ENCODE peak calls at places on chromosomes 3 and 15, in seven cellular contexts. W is omental fat pad; T is ELR; X is NCI-H2029 treated with DMSO at 0.1 percent for 48 hours; L is activated naive CD8-positive, alpha-beta T cell treated with anti-CD3 and anti-CD28 coated beads, Interleukin-2, amount 10 ng/mL, durations not matched to agents 7 days and 5 days; K is activated T-cell treated with anti-CD3 and anti-CD28 coated beads for 1 hour; F is MG63. R is an unnamed sample.

GRCh38 chr3:37863552-37863865 is 1.8 kb downstream of the CTDSPL start:
- DNase-seq in W (no peak), T (no peak), X (no peak), L (no peak), K (no peak), F (no peak), R (no peak)

GRCh38 chr3:12809435-12809834 is 13.0 kb downstream of the CAND2 start:
- DNase-seq in W (no peak), T (no peak), X (no peak), L (no peak), K (no peak), F (no peak), R (no peak)

GRCh38 chr3:112132975-112133448 is at the start of gene GCSAM:
- DNase-seq in W (no peak), T (no peak), X (no peak), L (peak; percentile 47), K (peak; percentile 35), F (no peak), R (no peak)

GRCh38 chr3:69181592-69182211 is 59.3 kb upstream of the LMOD3 start:
- DNase-seq in W (no peak), T (peak; percentile 87), X (no peak), L (no peak), K (no peak), F (peak; percentile 45), R (no peak)

GRCh38 chr3:39063143-39063542 is 11.3 kb downstream of the WDR48 start:
- DNase-seq in W (no peak), T (no peak), X (no peak), L (no peak), K (no peak), F (no peak), R (no peak)

GRCh38 chr3:178482981-178483380 is 53.3 kb upstream of the KCNMB2 start:
- DNase-seq in W (no peak), T (no peak), X (no peak), L (no peak), K (no peak), F (peak; percentile 76), R (no peak)

GRCh38 chr3:126155280-126155640 is 25.1 kb downstream of the ALDH1L1 start:
- DNase-seq in W (no peak), T (no peak), X (no peak), L (no peak), K (no peak), F (no peak), R (no peak)

GRCh38 chr3:147943265-147943945 is 534.2 kb downstream of the ZIC1 start:
- DNase-seq in W (no peak), T (peak; percentile 95), X (no peak), L (no peak), K (no peak), F (peak; percentile 66), R (no peak)

GRCh38 chr15:92578096-92578835 is 77.3 kb downstream of the FAM174B start:
- DNase-seq in W (no peak), T (no peak), X (no peak), L (no peak), K (no peak), F (no peak), R (no peak)

GRCh38 chr3:13579089-13579488 is 30.2 kb downstream of the FBLN2 start:
- DNase-seq in W (no peak), T (peak; percentile 84), X (no peak), L (no peak), K (no peak), F (no peak), R (no peak)

GRCh38 chr3:127304121-127304744 is 16.4 kb upstream of the PRR20G start:
- DNase-seq in W (no peak), T (no peak), X (peak; percentile 77), L (no peak), K (no peak), F (peak; percentile 9), R (peak; percentile 93)

GRCh38 chr15:56913670-56914069 is 4.8 kb upstream of the TCF12 start:
- DNase-seq in W (no peak), T (no peak), X (no peak), L (no peak), K (no peak), F (no peak), R (no peak)

GRCh38 chr3:124277516-124277890 is 285.6 kb upstream of the ROPN1 start:
- DNase-seq in W (no peak), T (no peak), X (no peak), L (no peak), K (no peak), F (no peak), R (no peak)

GRCh38 chr3:155079795-155080546 is at the start of gene MME:
- DNase-seq in W (no peak), T (peak; percentile 87), X (peak; percentile 11), L (peak; percentile 28), K (no peak), F (peak; percentile 49), R (peak; percentile 75)

GRCh38 chr3:138066972-138067371 is 48.4 kb downstream of the DZIP1L start:
- DNase-seq in W (no peak), T (no peak), X (no peak), L (no peak), K (no peak), F (no peak), R (no peak)

GRCh38 chr3:66297917-66298316 is 77.1 kb downstream of the SLC25A26 start:
- DNase-seq in W (no peak), T (peak; percentile 17), X (no peak), L (no peak), K (no peak), F (peak; percentile 61), R (no peak)

GRCh38 chr15:40282870-40283614 is at the start of gene ANKRD63:
- DNase-seq in W (no peak), T (no peak), X (no peak), L (peak; percentile 71), K (peak; percentile 11), F (no peak), R (no peak)

GRCh38 chr15:65204931-65205655 is 6.2 kb downstream of the CILP start:
- DNase-seq in W (no peak), T (no peak), X (no peak), L (no peak), K (no peak), F (no peak), R (no peak)

GRCh38 chr3:31571325-31571724 is 38.6 kb downstream of the STT3B start:
- DNase-seq in W (no peak), T (no peak), X (no peak), L (no peak), K (no peak), F (no peak), R (no peak)

GRCh38 chr3:4680881-4681300 is 187.7 kb downstream of the ITPR1 start:
- DNase-seq in W (no peak), T (peak; percentile 54), X (no peak), L (no peak), K (no peak), F (no peak), R (no peak)

GRCh38 chr15:71048913-71049675 is 66.2 kb upstream of the THSD4 start:
- DNase-seq in W (no peak), T (peak; percentile 95), X (no peak), L (no peak), K (no peak), F (peak; percentile 33), R (no peak)

GRCh38 chr3:56190906-56191305 is 277.4 kb downstream of the ERC2 start:
- DNase-seq in W (no peak), T (no peak), X (no peak), L (no peak), K (no peak), F (no peak), R (no peak)

GRCh38 chr3:72996121-72996472 is 514 bp upstream of the PPP4R2 start:
- DNase-seq in W (no peak), T (no peak), X (no peak), L (no peak), K (no peak), F (no peak), R (no peak)

GRCh38 chr3:178306427-178307115 is 229.7 kb upstream of the KCNMB2 start:
- DNase-seq in W (no peak), T (no peak), X (no peak), L (no peak), K (no peak), F (no peak), R (no peak)

GRCh38 chr15:39907216-39907615 is 12.8 kb downstream of the GPR176 start:
- DNase-seq in W (no peak), T (no peak), X (no peak), L (no peak), K (no peak), F (no peak), R (no peak)

GRCh38 chr3:136802481-136802996 is 16.4 kb upstream of the SLC35G2 start:
- DNase-seq in W (no peak), T (peak; percentile 10), X (peak; percentile 39), L (no peak), K (no peak), F (no peak), R (no peak)

GRCh38 chr3:177085784-177086183 is 111.5 kb downstream of the TBL1XR1 start:
- DNase-seq in W (no peak), T (no peak), X (no peak), L (no peak), K (no peak), F (no peak), R (no peak)

GRCh38 chr3:10410383-10411002 is 89.6 kb upstream of the SEC13 start:
- DNase-seq in W (no peak), T (no peak), X (no peak), L (no peak), K (no peak), F (no peak), R (no peak)

GRCh38 chr15:95024388-95024787 is 793.0 kb downstream of the MCTP2 start:
- DNase-seq in W (no peak), T (peak; percentile 36), X (no peak), L (no peak), K (no peak), F (no peak), R (no peak)

GRCh38 chr3:125212096-125212508 is 446 bp downstream of the SLC12A8 start:
- DNase-seq in W (no peak), T (no peak), X (no peak), L (no peak), K (no peak), F (no peak), R (peak; percentile 4)